ENCODE peak calls at places on chromosome 11, in seven cellular contexts. M is astrocyte; Z is choroid plexus epithelial cell; U is astrocyte of the spinal cord; W is OCI-LY7; B is CD8-positive, alpha-beta memory T cell; O is neuronal stem cell. F is an unnamed sample.

GRCh38 chr11:125370561-125371389 is 125.3 kb downstream of the FEZ1 start:
- DNase-seq in B (no peak), W (no peak), O (no peak), U (no peak), Z (no peak), M (no peak), F (no peak)

GRCh38 chr11:71247551-71248250 is 4.7 kb downstream of the SHANK2 start:
- DNase-seq in O (no peak), Z (peak), U (no peak), M (no peak), W (no peak), B (no peak), F (no peak)

GRCh38 chr11:33376331-33377099 is 119.3 kb downstream of the HIPK3 start:
- DNase-seq in Z (no peak), B (no peak), M (peak), W (peak), O (peak), U (no peak), F (no peak)

GRCh38 chr11:34140149-34140548 is 34.7 kb downstream of the NAT10 start:
- DNase-seq in O (no peak), U (no peak), B (no peak), Z (no peak), M (no peak), W (no peak), F (no peak)

GRCh38 chr11:14672635-14673034 is 29.0 kb downstream of the PDE3B start:
- DNase-seq in O (no peak), M (peak), B (no peak), U (peak), W (no peak), Z (peak), F (no peak)

GRCh38 chr11:130160460-130161090 is 993 bp downstream of the ST14 start:
- DNase-seq in U (no peak), B (no peak), O (no peak), Z (no peak), W (peak), M (no peak), F (no peak)

GRCh38 chr11:46065681-46066080 is 55.6 kb downstream of the PHF21A start:
- DNase-seq in B (no peak), Z (no peak), O (no peak), W (no peak), M (no peak), U (no peak), F (no peak)

GRCh38 chr11:790721-791564 is 1.1 kb upstream of the CEND1 start:
- DNase-seq in W (no peak), Z (peak), U (peak), B (no peak), O (no peak), M (no peak), F (no peak)

GRCh38 chr11:43948341-43949185 is 6.1 kb downstream of the C11orf96 start:
- DNase-seq in U (no peak), B (no peak), Z (no peak), O (no peak), W (no peak), M (no peak), F (no peak)

GRCh38 chr11:129976371-129976770 is 26.3 kb downstream of the PRDM10 start:
- DNase-seq in M (no peak), W (no peak), O (no peak), Z (no peak), U (no peak), B (no peak), F (no peak)

GRCh38 chr11:64123102-64123434 is 42.8 kb downstream of the MACROD1 start:
- DNase-seq in W (no peak), B (no peak), M (no peak), Z (no peak), U (no peak), O (no peak), F (no peak)

GRCh38 chr11:54558919-54559318 is 44.9 kb downstream of the OR4C46 start:
- DNase-seq in U (no peak), O (no peak), B (no peak), M (no peak), W (peak), Z (no peak), F (no peak)

GRCh38 chr11:130094614-130095013 is 24.9 kb downstream of the APLP2 start:
- DNase-seq in O (no peak), B (no peak), W (no peak), M (no peak), U (no peak), Z (no peak), F (no peak)

GRCh38 chr11:72668645-72669347 is 5.4 kb downstream of the PDE2A start:
- DNase-seq in W (no peak), O (peak), U (no peak), M (peak), B (no peak), Z (no peak), F (no peak)

GRCh38 chr11:68617925-68618809 is 66.2 kb upstream of the GAL start:
- DNase-seq in O (no peak), W (no peak), M (no peak), U (no peak), B (no peak), Z (no peak), F (no peak)

DNA sequence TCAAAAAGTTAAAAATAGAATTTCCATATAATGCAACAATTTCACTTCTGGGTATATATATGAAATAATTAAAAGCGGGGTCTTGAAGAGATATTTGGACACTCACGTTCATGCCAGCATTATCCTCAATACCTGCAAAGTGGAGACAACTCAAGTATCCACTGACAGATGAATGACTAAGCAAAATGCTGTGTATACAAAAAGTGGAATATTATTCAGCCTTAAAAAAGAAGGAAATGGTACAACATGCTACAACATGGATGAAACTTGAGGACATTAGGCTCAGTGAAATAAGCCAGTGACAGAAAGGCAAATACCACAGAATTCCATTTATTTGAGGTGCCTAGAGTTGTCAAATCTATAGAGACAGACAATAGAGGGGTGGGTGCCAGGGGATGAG is 62.5 kb upstream of the GAL start:
- DNase-seq in M (no peak), W (no peak), B (no peak), Z (no peak), U (no peak), O (no peak), F (no peak)
- H3K4me3 ChIP-seq in M (no peak), W (no peak), B (no peak), Z (no peak), U (no peak), O (no peak), F (no peak)

GRCh38 chr11:62712861-62713260 is 5.4 kb downstream of the GNG3 start:
- DNase-seq in Z (no peak), B (no peak), M (no peak), U (no peak), O (no peak), W (no peak), F (no peak)
- H3K4me3 ChIP-seq in Z (no peak), B (no peak), M (no peak), U (no peak), O (no peak), W (no peak), F (no peak)

GRCh38 chr11:113473983-113474361 is 1.2 kb downstream of the DRD2 start:
- DNase-seq in M (no peak), W (no peak), B (no peak), U (no peak), Z (no peak), O (no peak), F (no peak)
- H3K4me3 ChIP-seq in M (no peak), W (no peak), B (no peak), U (no peak), Z (no peak), O (no peak), F (no peak)

GRCh38 chr11:35974878-35975578 is 31.2 kb downstream of the LDLRAD3 start:
- DNase-seq in U (no peak), O (no peak), M (no peak), Z (no peak), W (no peak), B (no peak), F (no peak)

GRCh38 chr11:35980646-35981402 is 37.0 kb downstream of the LDLRAD3 start:
- DNase-seq in Z (peak), M (no peak), U (peak), W (no peak), B (no peak), O (no peak), F (no peak)

GRCh38 chr11:35978891-35979290 is 35.0 kb downstream of the LDLRAD3 start:
- DNase-seq in Z (no peak), M (no peak), U (no peak), O (no peak), W (no peak), B (no peak), F (no peak)

GRCh38 chr11:35978173-35978572 is 34.3 kb downstream of the LDLRAD3 start:
- DNase-seq in B (no peak), O (no peak), W (no peak), Z (no peak), U (no peak), M (no peak), F (no peak)

GRCh38 chr11:35976434-35976833 is 32.6 kb downstream of the LDLRAD3 start:
- DNase-seq in M (no peak), Z (no peak), W (no peak), O (no peak), B (no peak), U (no peak), F (no peak)
- H3K4me3 ChIP-seq in M (no peak), Z (no peak), W (no peak), O (no peak), B (no peak), U (no peak), F (no peak)

GRCh38 chr11:73760680-73761402 is at the start of gene RAB6A:
- DNase-seq in B (peak), Z (peak), M (peak), U (peak), O (peak), W (peak), F (peak)
- H3K4me3 ChIP-seq in B (peak), Z (peak), M (peak), U (peak), O (peak), W (peak), F (peak)

GRCh38 chr11:8082391-8083087 is 1.5 kb downstream of the TUB start:
- DNase-seq in W (no peak), B (no peak), O (peak), Z (no peak), U (no peak), M (no peak), F (no peak)
- H3K4me3 ChIP-seq in W (no peak), B (no peak), O (peak), Z (no peak), U (no peak), M (no peak), F (peak)

GRCh38 chr11:118690553-118691304 is 11.3 kb upstream of the TREH start:
- DNase-seq in W (no peak), M (no peak), Z (no peak), O (no peak), U (no peak), B (no peak), F (no peak)

GRCh38 chr11:118687906-118688305 is 8.5 kb upstream of the TREH start:
- DNase-seq in M (no peak), Z (no peak), B (no peak), W (no peak), O (no peak), U (no peak), F (no peak)

GRCh38 chr11:118689852-118690552 is 10.6 kb upstream of the TREH start:
- DNase-seq in U (peak), M (peak), Z (peak), W (peak), B (peak), O (peak), F (peak)

GRCh38 chr11:118688851-118689502 is 9.5 kb upstream of the TREH start:
- DNase-seq in B (no peak), M (no peak), Z (no peak), U (no peak), O (no peak), W (no peak), F (no peak)

DNA sequence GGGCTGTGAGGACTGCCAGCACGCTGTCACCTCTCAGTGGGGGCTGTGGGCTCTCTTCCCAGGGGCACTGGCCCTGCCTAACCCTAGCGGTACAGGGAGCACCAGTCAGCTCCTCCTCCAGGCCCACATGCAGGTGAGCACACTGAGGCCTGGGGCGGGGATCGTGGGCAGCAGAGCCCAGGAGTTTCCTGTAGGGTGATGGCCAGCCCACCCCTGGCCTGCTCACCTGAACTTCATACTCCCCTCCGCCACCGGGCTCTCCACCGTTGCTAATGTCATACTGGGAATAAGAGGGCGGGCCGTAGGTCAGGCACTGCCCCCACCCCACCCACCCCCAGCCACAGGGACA is 10.0 kb upstream of the TREH start:
- DNase-seq in M (no peak), W (no peak), U (no peak), B (no peak), Z (no peak), O (peak), F (no peak)
- H3K4me3 ChIP-seq in M (no peak), W (no peak), U (no peak), B (no peak), Z (no peak), O (no peak), F (no peak)

F was measured in BJ.